ENCODE peak calls at places on chromosomes 4 and X, in nine cellular contexts. N is colonic mucosa; W is upper lobe of right lung; S is aorta; O is HCT116; L is PC-9; Q is uterus; Z is brain microvascular endothelial cell; E is CD8-positive, alpha-beta memory T cell. R is an unnamed sample.
A peak's percentile ranks its signal among the peaks of the same experiment; 100 is the strongest.

GRCh38 chr4:125314676-125315570 is at the start of gene FAT4:
- DNase-seq in N (peak; percentile 77), W (peak; percentile 95), S (peak; percentile 96), O (peak; percentile 85), L (peak; percentile 69), Q (peak; percentile 95), Z (peak; percentile 97), E (no peak), R (peak; percentile 96)

GRCh38 chr4:123168812-123169211 is 227.8 kb upstream of the SPRY1 start:
- DNase-seq in N (no peak), W (no peak), S (no peak), O (no peak), L (no peak), Q (no peak), Z (peak; percentile 2), E (no peak), R (no peak)

GRCh38 chr4:48538358-48538757 is 48.3 kb downstream of the ZAR1 start:
- DNase-seq in N (no peak), W (no peak), S (no peak), O (no peak), L (no peak), Q (no peak), Z (no peak), E (no peak), R (no peak)

GRCh38 chr4:147546341-147546740 is 65.4 kb downstream of the EDNRA start:
- DNase-seq in N (no peak), W (no peak), S (no peak), O (no peak), L (no peak), Q (no peak), Z (peak; percentile 95), E (no peak), R (no peak)

GRCh38 chrX:65932173-65933084 is 107.5 kb downstream of the VSIG4 start:
- DNase-seq in N (peak; percentile 42), W (no peak), S (no peak), O (peak; percentile 92), L (peak; percentile 78), Q (no peak), Z (no peak), E (no peak), R (no peak)

GRCh38 chr4:87939978-87940690 is 35.4 kb upstream of the SPP1 start:
- DNase-seq in N (no peak), W (no peak), S (no peak), O (no peak), L (no peak), Q (no peak), Z (no peak), E (no peak), R (no peak)

GRCh38 chr4:111883557-111883999 is 261.7 kb upstream of the FAM241A start:
- DNase-seq in N (no peak), W (no peak), S (no peak), O (no peak), L (no peak), Q (no peak), Z (no peak), E (no peak), R (no peak)

GRCh38 chr4:153198739-153199138 is 5.5 kb upstream of the TRIM2 start:
- DNase-seq in N (no peak), W (no peak), S (no peak), O (no peak), L (no peak), Q (no peak), Z (no peak), E (no peak), R (no peak)

GRCh38 chrX:135185795-135186443 is 14.7 kb upstream of the CT55 start:
- DNase-seq in N (no peak), W (no peak), S (no peak), O (peak; percentile 42), L (peak; percentile 37), Q (no peak), Z (peak; percentile 48), E (no peak), R (no peak)

GRCh38 chr4:16457944-16458343 is 231.7 kb upstream of the TAPT1 start:
- DNase-seq in N (no peak), W (no peak), S (no peak), O (no peak), L (no peak), Q (no peak), Z (peak; percentile 54), E (no peak), R (no peak)

GRCh38 chrX:110006161-110006560 is 3.2 kb downstream of the TMEM164 start:
- DNase-seq in N (no peak), W (no peak), S (no peak), O (no peak), L (no peak), Q (no peak), Z (no peak), E (no peak), R (no peak)

GRCh38 chr4:85084371-85085170 is 118.1 kb upstream of the WDFY3 start:
- DNase-seq in N (peak; percentile 44), W (no peak), S (no peak), O (peak; percentile 75), L (no peak), Q (no peak), Z (peak; percentile 61), E (no peak), R (no peak)

GRCh38 chr4:65190780-65191179 is 479.5 kb downstream of the EPHA5 start:
- DNase-seq in N (no peak), W (no peak), S (no peak), O (no peak), L (no peak), Q (no peak), Z (no peak), E (no peak), R (no peak)

GRCh38 chr4:57136281-57136680 is 26.1 kb upstream of the IGFBP7 start:
- DNase-seq in N (no peak), W (no peak), S (no peak), O (no peak), L (no peak), Q (no peak), Z (peak; percentile 72), E (no peak), R (no peak)

GRCh38 chrX:133794151-133794550 is 191.2 kb downstream of the GPC3 start:
- DNase-seq in N (no peak), W (no peak), S (no peak), O (no peak), L (no peak), Q (no peak), Z (no peak), E (no peak), R (no peak)

GRCh38 chrX:133792198-133792953 is 193.0 kb downstream of the GPC3 start:
- DNase-seq in N (peak; percentile 73), W (peak; percentile 66), S (peak; percentile 65), O (peak; percentile 59), L (peak; percentile 61), Q (peak; percentile 57), Z (peak; percentile 48), E (peak; percentile 8), R (peak; percentile 27)

DNA sequence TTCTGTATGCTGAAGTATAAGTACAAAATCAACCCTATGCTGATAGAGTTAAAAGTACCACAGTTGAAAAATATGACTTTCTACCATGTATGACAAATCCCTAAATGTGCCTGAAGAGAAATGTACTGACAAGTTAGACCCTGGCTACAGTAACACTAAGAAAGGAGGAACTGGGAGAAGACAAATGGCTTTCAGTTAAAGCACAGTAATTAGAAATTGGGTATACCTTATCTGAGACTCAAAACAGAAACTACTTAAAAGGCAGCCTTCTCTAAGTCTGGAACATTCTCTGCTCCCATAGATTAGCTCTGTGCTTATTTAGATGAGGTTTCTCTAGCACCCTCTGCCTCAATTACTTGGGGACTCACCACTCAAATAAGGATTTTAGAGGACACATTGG is 189.1 kb downstream of the GPC3 start:
- DNase-seq in N (no peak), W (no peak), S (no peak), O (no peak), L (no peak), Q (no peak), Z (no peak), E (no peak), R (no peak)
- H3K27me3 ChIP-seq in N (no peaks in the 10 kb centered on the region), W (no peaks in the 10 kb centered on the region), S (no peaks in the 10 kb centered on the region), O (no peaks in the 10 kb centered on the region), L (no peaks in the 10 kb centered on the region), Q (no peaks in the 10 kb centered on the region), Z (no peaks in the 10 kb centered on the region), E (no peaks in the 10 kb centered on the region), R (no peaks in the 10 kb centered on the region)

GRCh38 chr4:185513489-185514181 is 21.7 kb downstream of the PDLIM3 start:
- DNase-seq in N (peak; percentile 60), W (no peak), S (no peak), O (no peak), L (no peak), Q (no peak), Z (peak; percentile 55), E (no peak), R (no peak)

GRCh38 chr4:185514182-185514697 is 21.1 kb downstream of the PDLIM3 start:
- DNase-seq in N (no peak), W (no peak), S (no peak), O (no peak), L (no peak), Q (no peak), Z (no peak), E (no peak), R (no peak)

GRCh38 chr4:185510803-185511202 is 24.5 kb downstream of the PDLIM3 start:
- DNase-seq in N (no peak), W (no peak), S (no peak), O (no peak), L (no peak), Q (no peak), Z (no peak), E (no peak), R (no peak)

GRCh38 chr4:185515248-185515647 is 20.1 kb downstream of the PDLIM3 start:
- DNase-seq in N (no peak), W (no peak), S (no peak), O (no peak), L (no peak), Q (no peak), Z (no peak), E (no peak), R (no peak)

GRCh38 chr4:185512516-185512915 is 22.8 kb downstream of the PDLIM3 start:
- DNase-seq in N (no peak), W (no peak), S (no peak), O (no peak), L (no peak), Q (no peak), Z (peak; percentile 59), E (no peak), R (no peak)
- H3K27me3 ChIP-seq in N (no peaks in the 10 kb centered on the region), W (no peaks in the 10 kb centered on the region), S (no peaks in the 10 kb centered on the region), O (no peaks in the 10 kb centered on the region), L (no peaks in the 10 kb centered on the region), Q (no peaks in the 10 kb centered on the region), Z (no peaks in the 10 kb centered on the region), E (peaks cover 3% of the 10 kb centered on the region), R (no peaks in the 10 kb centered on the region)

DNA sequence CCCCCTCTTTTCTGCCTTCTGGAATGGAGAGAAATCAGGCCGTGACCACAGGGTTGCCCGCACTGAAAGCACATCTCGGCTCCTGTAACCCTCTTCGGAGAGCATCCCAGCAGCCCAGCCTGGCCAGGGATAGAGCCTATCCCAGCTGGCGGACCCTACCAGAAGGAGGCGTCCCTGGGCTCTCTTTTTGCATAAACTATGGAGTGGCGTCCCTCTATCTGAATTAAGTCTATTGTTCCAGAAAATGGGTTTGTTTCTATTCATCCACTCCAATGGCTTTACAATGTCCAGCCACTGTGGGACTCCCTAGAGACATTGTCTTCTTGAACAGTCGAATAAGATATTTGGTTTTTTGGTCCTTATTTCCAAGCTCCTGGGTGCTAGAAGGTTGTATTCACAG is 689 bp upstream of the NHSL2 start:
- DNase-seq in N (no peak), W (no peak), S (no peak), O (no peak), L (no peak), Q (peak; percentile 56), Z (no peak), E (no peak), R (no peak)
- H3K27me3 ChIP-seq in N (peaks cover 34% of the 10 kb centered on the region), W (no peaks in the 10 kb centered on the region), S (no peaks in the 10 kb centered on the region), O (no peaks in the 10 kb centered on the region), L (peaks cover 6% of the 10 kb centered on the region), Q (peaks cover 7% of the 10 kb centered on the region), Z (no peaks in the 10 kb centered on the region), E (peaks cover 6% of the 10 kb centered on the region), R (peaks cover 46% of the 10 kb centered on the region)

GRCh38 chr4:4406455-4407298 is 19.8 kb downstream of the NSG1 start:
- DNase-seq in N (no peak), W (no peak), S (peak; percentile 22), O (no peak), L (no peak), Q (no peak), Z (no peak), E (no peak), R (no peak)
- H3K27me3 ChIP-seq in N (no peaks in the 10 kb centered on the region), W (no peaks in the 10 kb centered on the region), S (no peaks in the 10 kb centered on the region), O (no peaks in the 10 kb centered on the region), L (peaks cover 35% of the 10 kb centered on the region), Q (no peaks in the 10 kb centered on the region), Z (no peaks in the 10 kb centered on the region), E (no peaks in the 10 kb centered on the region), R (peaks cover 68% of the 10 kb centered on the region)

R was measured in left ventricle myocardium inferior.